ENCODE peak calls at places on chromosomes 11 and 22, in six cellular contexts. One of them, this sample, is unnamed.
A peak's percentile ranks its signal among the peaks of the same experiment; 100 is the strongest.

GRCh38 chr11:106228996-106229395 is 151.5 kb downstream of the AASDHPPT start:
- DNase-seq in mucosa of descending colon: no peak
- DNase-seq in H9: no peak
- DNase-seq in AG04450: no peak
- DNase-seq in HFFc6: no peak
- DNase-seq in epithelial cell of esophagus: no peak
- DNase-seq in this sample: no peak

GRCh38 chr11:35540526-35540925 is 15.1 kb upstream of the PAMR1 start:
- DNase-seq in HFFc6: no peak
- DNase-seq in H9: no peak
- DNase-seq in epithelial cell of esophagus: no peak
- DNase-seq in mucosa of descending colon: no peak
- DNase-seq in AG04450: no peak
- DNase-seq in this sample: no peak

GRCh38 chr11:60257956-60258722 is 15.2 kb upstream of the MS4A4E start:
- DNase-seq in AG04450: no peak
- DNase-seq in HFFc6: no peak
- DNase-seq in epithelial cell of esophagus: no peak
- DNase-seq in H9: no peak
- DNase-seq in mucosa of descending colon: no peak
- DNase-seq in this sample: no peak

GRCh38 chr11:13963949-13964770 is 1.6 kb downstream of the SPON1 start:
- DNase-seq in HFFc6: no peak
- DNase-seq in AG04450: no peak
- DNase-seq in mucosa of descending colon: peak; percentile 86
- DNase-seq in H9: peak; percentile 48
- DNase-seq in epithelial cell of esophagus: no peak
- DNase-seq in this sample: no peak

GRCh38 chr11:91587131-91587530 is 637.5 kb upstream of the FAT3 start:
- DNase-seq in H9: no peak
- DNase-seq in HFFc6: no peak
- DNase-seq in mucosa of descending colon: no peak
- DNase-seq in epithelial cell of esophagus: no peak
- DNase-seq in AG04450: no peak
- DNase-seq in this sample: no peak

GRCh38 chr11:31767665-31768064 is 43.5 kb downstream of the PAX6 start:
- DNase-seq in H9: no peak
- DNase-seq in AG04450: no peak
- DNase-seq in epithelial cell of esophagus: no peak
- DNase-seq in mucosa of descending colon: no peak
- DNase-seq in HFFc6: no peak
- DNase-seq in this sample: no peak

GRCh38 chr22:17241571-17242310 is 22.5 kb upstream of the ADA2 start:
- DNase-seq in H9: no peak
- DNase-seq in mucosa of descending colon: no peak
- DNase-seq in HFFc6: no peak
- DNase-seq in epithelial cell of esophagus: no peak
- DNase-seq in AG04450: no peak
- DNase-seq in this sample: no peak

GRCh38 chr22:36757608-36758220 is 18.2 kb downstream of the IFT27 start:
- DNase-seq in HFFc6: peak; percentile 56
- DNase-seq in mucosa of descending colon: peak; percentile 86
- DNase-seq in H9: peak; percentile 91
- DNase-seq in epithelial cell of esophagus: peak; percentile 82
- DNase-seq in AG04450: peak; percentile 38
- DNase-seq in this sample: peak; percentile 27

GRCh38 chr11:16984229-16984628 is 30.0 kb downstream of the PLEKHA7 start:
- DNase-seq in epithelial cell of esophagus: no peak
- DNase-seq in AG04450: no peak
- DNase-seq in mucosa of descending colon: no peak
- DNase-seq in H9: no peak
- DNase-seq in HFFc6: no peak
- DNase-seq in this sample: no peak

GRCh38 chr11:65870307-65870658 is 2.3 kb downstream of the EFEMP2 start:
- DNase-seq in HFFc6: no peak
- DNase-seq in epithelial cell of esophagus: no peak
- DNase-seq in H9: no peak
- DNase-seq in AG04450: no peak
- DNase-seq in mucosa of descending colon: no peak
- DNase-seq in this sample: no peak

GRCh38 chr22:31036671-31037550 is 44.2 kb upstream of the SMTN start:
- DNase-seq in HFFc6: peak; percentile 77
- DNase-seq in epithelial cell of esophagus: peak; percentile 79
- DNase-seq in mucosa of descending colon: peak; percentile 50
- DNase-seq in AG04450: no peak
- DNase-seq in H9: no peak
- DNase-seq in this sample: no peak

GRCh38 chr22:23058481-23059336 is 11.6 kb upstream of the GNAZ start:
- DNase-seq in H9: peak; percentile 15
- DNase-seq in HFFc6: no peak
- DNase-seq in AG04450: no peak
- DNase-seq in mucosa of descending colon: no peak
- DNase-seq in epithelial cell of esophagus: no peak
- DNase-seq in this sample: no peak

DNA sequence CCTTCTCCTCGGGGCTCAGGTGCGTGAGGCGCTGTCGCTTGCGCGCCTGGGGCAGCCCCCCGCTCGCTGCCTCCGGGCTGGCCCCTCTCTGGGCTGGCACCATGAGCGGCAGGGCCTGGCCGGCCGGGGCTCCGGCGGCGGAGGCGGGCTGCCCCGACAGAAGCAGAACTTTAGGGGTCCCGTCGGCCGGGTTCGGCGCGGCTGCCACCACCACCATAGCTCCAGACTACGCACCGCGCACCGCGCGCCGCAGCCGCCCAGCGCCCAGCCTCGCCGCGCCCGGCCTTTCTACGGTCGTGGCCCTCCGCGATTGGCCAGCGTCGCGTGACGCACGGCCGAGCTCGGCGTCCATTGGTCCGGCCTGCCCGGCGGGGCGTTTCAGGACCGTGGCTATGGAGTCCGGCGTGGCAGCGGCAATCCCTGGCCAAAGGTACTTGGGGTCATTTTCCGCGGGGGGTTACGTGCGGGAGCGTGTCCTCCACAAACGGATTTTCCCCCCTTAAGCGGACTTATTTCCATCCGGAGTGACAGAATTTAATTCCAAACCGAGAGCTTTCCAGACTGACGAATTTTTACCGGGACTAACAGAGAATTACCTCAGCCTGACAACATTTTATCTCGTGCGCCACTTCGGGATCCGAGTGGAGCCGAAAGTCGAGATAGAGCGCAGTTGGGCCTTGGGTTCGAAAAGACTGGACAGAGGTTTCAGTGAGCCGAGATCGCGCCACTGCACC is at the start of gene XBP1:
- DNase-seq in AG04450: peak; percentile 84
- DNase-seq in HFFc6: peak; percentile 88
- DNase-seq in epithelial cell of esophagus: peak; percentile 96
- DNase-seq in H9: peak; percentile 91
- DNase-seq in mucosa of descending colon: peak; percentile 97
- DNase-seq in this sample: peak; percentile 88
- TF ChIP-seq CTCF in AG04450: no peak
- TF ChIP-seq CTCF in HFFc6: no peak
- TF ChIP-seq CTCF in epithelial cell of esophagus: no peak
- TF ChIP-seq CTCF in H9: no peak
- TF ChIP-seq CTCF in mucosa of descending colon: no peak
- TF ChIP-seq CTCF in this sample: no peak

DNA sequence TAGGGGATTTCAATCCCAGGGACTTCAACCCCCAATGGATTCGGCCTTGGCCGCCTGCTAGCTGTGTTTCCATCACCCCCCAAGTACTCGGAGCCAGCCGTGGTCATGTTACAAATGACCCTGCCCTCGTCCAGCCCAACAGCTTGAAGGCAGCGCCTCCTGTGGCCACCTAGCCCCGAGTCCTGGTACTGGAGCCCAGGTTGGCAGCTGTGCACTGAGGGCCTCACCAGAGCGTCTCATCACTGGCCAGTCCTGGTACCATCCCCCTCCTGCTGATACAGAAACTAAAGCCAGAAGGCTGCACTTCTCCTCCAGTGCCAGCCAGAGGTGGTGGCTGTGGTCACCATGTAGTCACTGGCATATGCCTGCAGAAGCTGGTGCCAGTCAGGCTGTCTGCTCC is 44.9 kb upstream of the FADD start:
- DNase-seq in AG04450: no peak
- DNase-seq in HFFc6: peak; percentile 1
- DNase-seq in H9: peak; percentile 85
- DNase-seq in epithelial cell of esophagus: no peak
- DNase-seq in mucosa of descending colon: no peak
- DNase-seq in this sample: no peak
- TF ChIP-seq CTCF in AG04450: peak; percentile 42
- TF ChIP-seq CTCF in HFFc6: peak; percentile 67
- TF ChIP-seq CTCF in H9: peak; percentile 74
- TF ChIP-seq CTCF in epithelial cell of esophagus: peak; percentile 18
- TF ChIP-seq CTCF in mucosa of descending colon: no peak
- TF ChIP-seq CTCF in this sample: peak; percentile 12

GRCh38 chr11:104159356-104159755 is 4.6 kb downstream of the PDGFD start:
- DNase-seq in HFFc6: no peak
- DNase-seq in H9: no peak
- DNase-seq in mucosa of descending colon: no peak
- DNase-seq in AG04450: no peak
- DNase-seq in epithelial cell of esophagus: peak; percentile 2
- DNase-seq in this sample: no peak

GRCh38 chr11:104165014-104165413 is 1.1 kb upstream of the PDGFD start:
- DNase-seq in mucosa of descending colon: no peak
- DNase-seq in AG04450: no peak
- DNase-seq in H9: peak; percentile 26
- DNase-seq in HFFc6: no peak
- DNase-seq in epithelial cell of esophagus: no peak
- DNase-seq in this sample: no peak

GRCh38 chr11:104164028-104164520 is at the start of gene PDGFD:
- DNase-seq in H9: peak; percentile 90
- DNase-seq in mucosa of descending colon: peak; percentile 62
- DNase-seq in HFFc6: peak; percentile 10
- DNase-seq in AG04450: peak; percentile 30
- DNase-seq in epithelial cell of esophagus: peak; percentile 64
- DNase-seq in this sample: peak; percentile 41

GRCh38 chr11:104161751-104162450 is 2.0 kb downstream of the PDGFD start:
- DNase-seq in epithelial cell of esophagus: no peak
- DNase-seq in AG04450: no peak
- DNase-seq in mucosa of descending colon: no peak
- DNase-seq in H9: no peak
- DNase-seq in HFFc6: no peak
- DNase-seq in this sample: no peak

DNA sequence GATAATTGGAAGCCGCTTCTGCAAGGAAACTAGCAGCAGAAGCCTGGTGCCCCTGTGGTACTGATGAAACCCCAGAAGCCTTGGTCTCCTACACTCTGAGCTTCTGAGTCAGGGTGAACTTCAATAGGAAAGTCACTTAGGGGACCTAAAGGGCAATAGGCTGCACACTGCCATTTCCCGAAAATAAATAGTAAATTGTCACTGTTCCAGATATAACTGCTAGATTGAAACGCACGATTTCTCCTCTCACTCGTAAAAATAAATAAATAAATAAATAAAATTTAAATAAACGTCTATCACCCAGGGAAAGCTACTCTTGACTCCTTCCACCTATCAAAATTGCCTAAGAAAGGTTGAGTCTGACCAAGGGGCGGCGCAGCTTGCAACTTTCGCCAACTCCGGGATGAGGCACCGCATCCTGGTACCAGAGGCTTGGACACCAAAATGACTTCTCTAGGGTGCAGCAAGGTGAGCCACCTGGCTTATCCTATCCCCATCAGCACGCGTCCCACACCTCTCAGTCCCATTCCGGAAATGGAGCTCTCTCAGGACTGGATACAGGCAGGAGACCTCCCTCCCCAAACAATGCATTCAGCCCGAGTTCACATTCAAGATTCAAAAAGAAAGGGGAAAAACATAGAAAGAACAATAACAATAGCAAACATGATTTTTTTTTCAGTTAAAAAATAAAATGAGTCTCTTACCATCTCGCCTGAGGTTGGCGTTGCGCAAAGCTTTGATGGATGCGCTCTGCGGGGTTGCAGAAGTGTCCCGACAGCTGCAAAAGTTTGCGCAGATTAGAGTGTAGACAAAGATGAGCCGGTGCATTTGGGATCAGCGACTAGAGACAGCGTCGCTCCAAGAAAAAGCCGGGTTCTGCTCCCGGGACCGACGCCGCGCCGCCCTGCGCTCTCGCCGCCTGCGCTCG is 583 bp downstream of the PDGFD start:
- DNase-seq in HFFc6: peak; percentile 1
- DNase-seq in mucosa of descending colon: peak; percentile 28
- DNase-seq in H9: peak; percentile 66
- DNase-seq in epithelial cell of esophagus: peak; percentile 29
- DNase-seq in AG04450: no peak
- DNase-seq in this sample: no peak
- TF ChIP-seq CTCF in HFFc6: no peak
- TF ChIP-seq CTCF in mucosa of descending colon: no peak
- TF ChIP-seq CTCF in H9: no peak
- TF ChIP-seq CTCF in epithelial cell of esophagus: no peak
- TF ChIP-seq CTCF in AG04450: peak; percentile 22
- TF ChIP-seq CTCF in this sample: peak; percentile 31

DNA sequence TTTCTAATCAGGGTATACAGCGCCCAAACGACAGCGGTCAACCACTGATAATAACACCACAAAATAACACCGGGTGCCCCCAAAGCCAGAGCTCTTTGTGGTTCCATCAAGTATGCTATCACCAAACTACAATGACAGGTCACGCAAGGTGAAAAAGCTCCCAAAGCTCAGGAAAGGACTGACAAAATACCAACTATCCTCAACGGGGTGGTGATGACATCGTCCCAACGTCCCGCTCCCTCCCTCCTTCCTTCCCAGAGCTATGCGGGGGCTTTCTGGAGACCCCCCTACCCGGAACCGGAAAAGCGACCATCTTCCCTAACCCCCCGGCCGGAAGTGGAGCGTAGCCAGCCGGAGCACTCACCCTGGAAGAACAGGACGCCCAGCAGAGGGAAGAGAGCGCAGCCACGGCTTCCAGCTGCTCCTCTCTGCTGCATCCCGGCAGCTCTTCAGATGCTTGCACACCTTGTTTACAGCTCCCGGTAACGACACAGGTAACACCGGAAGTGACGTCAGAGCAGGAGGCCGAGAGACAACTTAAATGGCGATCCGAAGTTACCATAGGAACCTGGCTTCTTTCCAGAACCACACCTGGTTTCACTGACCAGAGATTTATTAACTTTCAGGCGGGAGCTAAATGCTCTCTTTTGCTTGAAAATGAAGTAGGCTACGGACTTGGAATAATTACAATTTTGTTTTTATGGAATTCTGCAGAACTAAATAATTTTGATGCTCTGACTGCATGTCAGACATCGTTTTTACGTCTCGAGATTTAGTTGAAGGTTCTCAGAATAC is at the start of gene MPZL3:
- DNase-seq in HFFc6: no peak
- DNase-seq in epithelial cell of esophagus: peak; percentile 99
- DNase-seq in mucosa of descending colon: peak; percentile 88
- DNase-seq in H9: peak; percentile 92
- DNase-seq in AG04450: no peak
- DNase-seq in this sample: no peak
- TF ChIP-seq CTCF in HFFc6: no peak
- TF ChIP-seq CTCF in epithelial cell of esophagus: no peak
- TF ChIP-seq CTCF in mucosa of descending colon: no peak
- TF ChIP-seq CTCF in H9: no peak
- TF ChIP-seq CTCF in AG04450: no peak
- TF ChIP-seq CTCF in this sample: no peak

This sample was measured in AG09319.